ENCODE peak calls at places on chromosomes 12 and 14, in five cellular contexts. T is cardiac fibroblast; N is neural progenitor cell; G is activated CD4-positive, alpha-beta T cell treated with anti-CD3 and anti-CD28 coated beads for 1 hour; D is sigmoid colon. A is an unnamed sample.

GRCh38 chr14:100684154-100684553 is 42.5 kb upstream of the DLK1 start:
- DNase-seq in D (no peak), T (no peak), G (no peak), N (no peak), A (no peak)

GRCh38 chr12:59858508-59858907 is 262.7 kb downstream of the SLC16A7 start:
- DNase-seq in N (no peak), T (no peak), G (no peak), D (no peak), A (peak)

GRCh38 chr14:63745858-63746425 is 18.1 kb upstream of the SGPP1 start:
- DNase-seq in N (no peak), T (no peak), D (no peak), G (no peak), A (peak)

GRCh38 chr14:68943107-68943506 is 36.0 kb downstream of the ACTN1 start:
- DNase-seq in N (no peak), G (no peak), T (no peak), D (no peak), A (no peak)

GRCh38 chr12:130026608-130027176 is 122.9 kb upstream of the TMEM132D start:
- DNase-seq in G (no peak), T (peak), N (peak), D (no peak), A (peak)

GRCh38 chr12:133202493-133203343 is 21.4 kb downstream of the ZNF268 start:
- DNase-seq in T (no peak), G (no peak), N (no peak), D (no peak), A (no peak)

GRCh38 chr14:89232366-89233070 is 184.5 kb downstream of the FOXN3 start:
- DNase-seq in G (no peak), D (no peak), N (peak), T (no peak), A (no peak)

GRCh38 chr12:40137252-40137651 is 31.4 kb upstream of the SLC2A13 start:
- DNase-seq in T (peak), N (no peak), G (no peak), D (no peak), A (no peak)

GRCh38 chr14:101077511-101078074 is 174.1 kb upstream of the RTL1 start:
- DNase-seq in N (peak), G (no peak), T (peak), D (peak), A (peak)

GRCh38 chr12:40911676-40912075 is 219.4 kb downstream of the CNTN1 start:
- DNase-seq in G (no peak), D (no peak), N (no peak), T (no peak), A (no peak)

GRCh38 chr12:12776261-12776660 is 9.2 kb upstream of the APOLD1 start:
- DNase-seq in N (no peak), T (peak), G (no peak), D (no peak), A (peak)

GRCh38 chr14:61628192-61628591 is 67.1 kb upstream of the HIF1A start:
- DNase-seq in D (no peak), T (no peak), G (no peak), N (no peak), A (no peak)

GRCh38 chr14:91520138-91520537 is 10.0 kb upstream of the PPP4R3A start:
- DNase-seq in D (no peak), T (no peak), G (no peak), N (no peak), A (no peak)

GRCh38 chr12:51000245-51000644 is 25.9 kb downstream of the SLC11A2 start:
- DNase-seq in D (no peak), N (no peak), T (no peak), G (no peak), A (no peak)

GRCh38 chr12:53219116-53219955 is 12.3 kb upstream of the ITGB7 start:
- DNase-seq in D (no peak), N (no peak), G (peak), T (peak), A (peak)

GRCh38 chr12:98453492-98453891 is 61.9 kb upstream of the TMPO start:
- DNase-seq in T (no peak), N (no peak), G (no peak), D (no peak), A (no peak)

GRCh38 chr12:116540617-116541152 is 18.5 kb upstream of the MAP1LC3B2 start:
- DNase-seq in D (no peak), N (no peak), T (peak), G (no peak), A (no peak)

GRCh38 chr12:132537049-132537448 is 47.1 kb downstream of the FBRSL1 start:
- DNase-seq in G (no peak), N (no peak), D (no peak), T (no peak), A (no peak)

GRCh38 chr12:93502802-93503623 is 35.7 kb downstream of the MRPL42 start:
- DNase-seq in D (no peak), T (peak), N (peak), G (peak), A (peak)

GRCh38 chr12:47876404-47876960 is 28.3 kb downstream of the VDR start:
- DNase-seq in D (no peak), N (no peak), T (no peak), G (no peak), A (no peak)

GRCh38 chr12:68784015-68784414 is 24.0 kb upstream of the MDM2 start:
- DNase-seq in N (peak), D (no peak), G (no peak), T (peak), A (no peak)

GRCh38 chr12:104219908-104220404 is 4.4 kb downstream of the TXNRD1 start:
- DNase-seq in T (no peak), N (no peak), G (peak), D (no peak), A (peak)

GRCh38 chr12:14471497-14471896 is 96.2 kb downstream of the PLBD1 start:
- DNase-seq in T (no peak), G (no peak), D (no peak), N (no peak), A (no peak)

GRCh38 chr12:43976027-43976426 is 140.1 kb downstream of the TMEM117 start:
- DNase-seq in D (no peak), G (no peak), T (no peak), N (no peak), A (no peak)

GRCh38 chr12:79547735-79548347 is 142.9 kb downstream of the PAWR start:
- DNase-seq in G (no peak), D (no peak), T (peak), N (peak), A (peak)

GRCh38 chr12:98438826-98439225 is 76.6 kb upstream of the TMPO start:
- DNase-seq in D (no peak), T (peak), N (no peak), G (no peak), A (no peak)

GRCh38 chr12:101336400-101336799 is 56.5 kb downstream of the UTP20 start:
- DNase-seq in G (no peak), T (no peak), D (no peak), N (no peak), A (no peak)

GRCh38 chr14:62301911-62302310 is 539.7 kb downstream of the SNAPC1 start:
- DNase-seq in T (no peak), N (no peak), D (no peak), G (no peak), A (no peak)

GRCh38 chr12:86948851-86949250 is 692.7 kb upstream of the MGAT4C start:
- DNase-seq in G (no peak), T (peak), D (no peak), N (no peak), A (no peak)

GRCh38 chr14:90577661-90578282 is 180.9 kb downstream of the CALM1 start:
- DNase-seq in G (no peak), N (no peak), D (no peak), T (no peak), A (no peak)

GRCh38 chr12:63047146-63047545 is 103.9 kb downstream of the AVPR1A start:
- DNase-seq in N (no peak), D (no peak), G (no peak), T (no peak), A (no peak)

GRCh38 chr14:90490727-90491050 is 93.9 kb downstream of the CALM1 start:
- DNase-seq in D (no peak), G (no peak), N (no peak), T (no peak), A (no peak)

GRCh38 chr12:21941522-21942376 is 523 bp upstream of the ABCC9 start:
- DNase-seq in G (no peak), T (peak), N (peak), D (peak), A (peak)